ENCODE peak calls at places on chromosomes 4 and X, in eight cellular contexts. F, R, E, P, L, M, K and G are unnamed samples.

GRCh38 chr4:176054942-176055341 is 10.7 kb upstream of the WDR17 start:
- DNase-seq in F (no peak), R (no peak), E (no peak), P (no peak), L (no peak), M (no peak), K (no peak), G (no peak)

GRCh38 chrX:133005038-133005437 is 46.6 kb upstream of the HS6ST2 start:
- DNase-seq in F (no peak), R (no peak), E (no peak), P (no peak), L (no peak), M (no peak), K (no peak), G (no peak)

GRCh38 chrX:134999469-134999868 is 8.7 kb downstream of the SMIM10 start:
- DNase-seq in F (no peak), R (no peak), E (peak), P (no peak), L (no peak), M (no peak), K (no peak), G (peak)

GRCh38 chrX:143623657-143624056 is 12.2 kb downstream of the SLITRK4 start:
- DNase-seq in F (no peak), R (no peak), E (no peak), P (no peak), L (no peak), M (no peak), K (no peak), G (peak)

GRCh38 chrX:75228854-75229253 is 45.0 kb upstream of the UPRT start:
- DNase-seq in F (no peak), R (no peak), E (no peak), P (no peak), L (no peak), M (no peak), K (no peak), G (no peak)

GRCh38 chr4:3786196-3786869 is 20.1 kb downstream of the ADRA2C start:
- DNase-seq in F (no peak), R (peak), E (no peak), P (no peak), L (no peak), M (peak), K (no peak), G (peak)

GRCh38 chr4:98682719-98683118 is 24.3 kb upstream of the TSPAN5 start:
- DNase-seq in F (no peak), R (no peak), E (no peak), P (no peak), L (no peak), M (no peak), K (no peak), G (no peak)

GRCh38 chr4:149887091-149887490 is 71.4 kb upstream of the IQCM start:
- DNase-seq in F (no peak), R (no peak), E (no peak), P (no peak), L (no peak), M (no peak), K (no peak), G (no peak)

GRCh38 chr4:168486961-168487820 is 6.9 kb upstream of the DDX60L start:
- DNase-seq in F (no peak), R (no peak), E (peak), P (no peak), L (no peak), M (no peak), K (no peak), G (no peak)

GRCh38 chr4:153152453-153153338 is 51.5 kb upstream of the TRIM2 start:
- DNase-seq in F (peak), R (peak), E (no peak), P (no peak), L (peak), M (peak), K (peak), G (peak)

GRCh38 chr4:89657931-89658700 is 178.8 kb downstream of the SNCA start:
- DNase-seq in F (no peak), R (no peak), E (peak), P (no peak), L (no peak), M (no peak), K (no peak), G (peak)

GRCh38 chr4:183658362-183659028 is 490 bp downstream of the RWDD4 start:
- DNase-seq in F (peak), R (peak), E (no peak), P (peak), L (peak), M (no peak), K (peak), G (peak)

GRCh38 chr4:149164282-149164681 is 651.4 kb downstream of the IQCM start:
- DNase-seq in F (no peak), R (no peak), E (no peak), P (no peak), L (no peak), M (no peak), K (no peak), G (no peak)